ENCODE peak calls at places on chromosome 7, in eight cellular contexts. One of them, this sample, is unnamed.
A peak's percentile ranks its signal among the peaks of the same experiment; 100 is the strongest.

GRCh38 chr7:92653136-92653535 is 62.9 kb upstream of the FAM133B start:
- DNase-seq in spleen: no peak
- DNase-seq in central memory CD4-positive, alpha-beta T cell: no peak
- DNase-seq in GM04504: no peak
- DNase-seq in AML-193: no peak
- DNase-seq in choroid plexus epithelial cell: peak; percentile 16
- DNase-seq in fibroblast of lung: no peak
- DNase-seq in Daoy: no peak
- DNase-seq in this sample: no peak

GRCh38 chr7:100013328-100013676 is 2.1 kb upstream of the ZKSCAN1 start:
- DNase-seq in spleen: no peak
- DNase-seq in central memory CD4-positive, alpha-beta T cell: no peak
- DNase-seq in GM04504: no peak
- DNase-seq in AML-193: no peak
- DNase-seq in choroid plexus epithelial cell: no peak
- DNase-seq in fibroblast of lung: no peak
- DNase-seq in Daoy: peak; percentile 53
- DNase-seq in this sample: no peak

GRCh38 chr7:131225619-131226101 is 102.0 kb upstream of the MKLN1 start:
- DNase-seq in spleen: no peak
- DNase-seq in central memory CD4-positive, alpha-beta T cell: no peak
- DNase-seq in GM04504: no peak
- DNase-seq in AML-193: no peak
- DNase-seq in choroid plexus epithelial cell: peak; percentile 47
- DNase-seq in fibroblast of lung: peak; percentile 52
- DNase-seq in Daoy: peak; percentile 66
- DNase-seq in this sample: peak; percentile 68

GRCh38 chr7:80640841-80641240 is 2.4 kb downstream of the CD36 start:
- DNase-seq in spleen: no peak
- DNase-seq in central memory CD4-positive, alpha-beta T cell: no peak
- DNase-seq in GM04504: no peak
- DNase-seq in AML-193: no peak
- DNase-seq in choroid plexus epithelial cell: peak; percentile 79
- DNase-seq in fibroblast of lung: peak; percentile 66
- DNase-seq in Daoy: peak; percentile 76
- DNase-seq in this sample: peak; percentile 75

GRCh38 chr7:37757563-37757962 is 74.0 kb downstream of the GPR141 start:
- DNase-seq in spleen: no peak
- DNase-seq in central memory CD4-positive, alpha-beta T cell: no peak
- DNase-seq in GM04504: no peak
- DNase-seq in AML-193: no peak
- DNase-seq in choroid plexus epithelial cell: no peak
- DNase-seq in fibroblast of lung: no peak
- DNase-seq in Daoy: no peak
- DNase-seq in this sample: no peak

GRCh38 chr7:131909151-131909768 is 352.8 kb upstream of the PODXL start:
- DNase-seq in spleen: no peak
- DNase-seq in central memory CD4-positive, alpha-beta T cell: no peak
- DNase-seq in GM04504: no peak
- DNase-seq in AML-193: no peak
- DNase-seq in choroid plexus epithelial cell: no peak
- DNase-seq in fibroblast of lung: no peak
- DNase-seq in Daoy: no peak
- DNase-seq in this sample: no peak

GRCh38 chr7:50660040-50660829 is 95.0 kb upstream of the DDC start:
- DNase-seq in spleen: peak; percentile 93
- DNase-seq in central memory CD4-positive, alpha-beta T cell: peak; percentile 53
- DNase-seq in GM04504: no peak
- DNase-seq in AML-193: peak; percentile 64
- DNase-seq in choroid plexus epithelial cell: no peak
- DNase-seq in fibroblast of lung: no peak
- DNase-seq in Daoy: no peak
- DNase-seq in this sample: no peak

GRCh38 chr7:99601656-99602310 is 3.7 kb downstream of the TMEM225B start:
- DNase-seq in spleen: no peak
- DNase-seq in central memory CD4-positive, alpha-beta T cell: no peak
- DNase-seq in GM04504: no peak
- DNase-seq in AML-193: no peak
- DNase-seq in choroid plexus epithelial cell: no peak
- DNase-seq in fibroblast of lung: no peak
- DNase-seq in Daoy: no peak
- DNase-seq in this sample: no peak

GRCh38 chr7:2399848-2400587 is 3.4 kb upstream of the CHST12 start:
- DNase-seq in spleen: no peak
- DNase-seq in central memory CD4-positive, alpha-beta T cell: no peak
- DNase-seq in GM04504: peak; percentile 91
- DNase-seq in AML-193: peak; percentile 95
- DNase-seq in choroid plexus epithelial cell: peak; percentile 99
- DNase-seq in fibroblast of lung: peak; percentile 94
- DNase-seq in Daoy: peak; percentile 94
- DNase-seq in this sample: peak; percentile 91

GRCh38 chr7:2927592-2927991 is 83.5 kb upstream of the GNA12 start:
- DNase-seq in spleen: peak; percentile 68
- DNase-seq in central memory CD4-positive, alpha-beta T cell: no peak
- DNase-seq in GM04504: no peak
- DNase-seq in AML-193: no peak
- DNase-seq in choroid plexus epithelial cell: no peak
- DNase-seq in fibroblast of lung: no peak
- DNase-seq in Daoy: no peak
- DNase-seq in this sample: no peak

GRCh38 chr7:129989466-129989865 is 36.7 kb upstream of the UBE2H start:
- DNase-seq in spleen: no peak
- DNase-seq in central memory CD4-positive, alpha-beta T cell: peak; percentile 6
- DNase-seq in GM04504: no peak
- DNase-seq in AML-193: no peak
- DNase-seq in choroid plexus epithelial cell: no peak
- DNase-seq in fibroblast of lung: no peak
- DNase-seq in Daoy: peak; percentile 58
- DNase-seq in this sample: no peak

GRCh38 chr7:71925663-71926062 is 486.5 kb downstream of the CALN1 start:
- DNase-seq in spleen: no peak
- DNase-seq in central memory CD4-positive, alpha-beta T cell: no peak
- DNase-seq in GM04504: no peak
- DNase-seq in AML-193: no peak
- DNase-seq in choroid plexus epithelial cell: no peak
- DNase-seq in fibroblast of lung: no peak
- DNase-seq in Daoy: peak; percentile 30
- DNase-seq in this sample: no peak

GRCh38 chr7:32023353-32023752 is 46.9 kb downstream of the PDE1C start:
- DNase-seq in spleen: no peak
- DNase-seq in central memory CD4-positive, alpha-beta T cell: no peak
- DNase-seq in GM04504: peak; percentile 15
- DNase-seq in AML-193: no peak
- DNase-seq in choroid plexus epithelial cell: no peak
- DNase-seq in fibroblast of lung: no peak
- DNase-seq in Daoy: no peak
- DNase-seq in this sample: no peak

GRCh38 chr7:111892568-111892967 is 313.6 kb downstream of the DOCK4 start:
- DNase-seq in spleen: no peak
- DNase-seq in central memory CD4-positive, alpha-beta T cell: no peak
- DNase-seq in GM04504: no peak
- DNase-seq in AML-193: no peak
- DNase-seq in choroid plexus epithelial cell: no peak
- DNase-seq in fibroblast of lung: peak; percentile 43
- DNase-seq in Daoy: no peak
- DNase-seq in this sample: no peak

GRCh38 chr7:51346136-51346535 is 29.5 kb upstream of the COBL start:
- DNase-seq in spleen: no peak
- DNase-seq in central memory CD4-positive, alpha-beta T cell: no peak
- DNase-seq in GM04504: no peak
- DNase-seq in AML-193: no peak
- DNase-seq in choroid plexus epithelial cell: no peak
- DNase-seq in fibroblast of lung: no peak
- DNase-seq in Daoy: no peak
- DNase-seq in this sample: no peak

GRCh38 chr7:82156168-82156567 is 287.4 kb downstream of the CACNA2D1 start:
- DNase-seq in spleen: no peak
- DNase-seq in central memory CD4-positive, alpha-beta T cell: no peak
- DNase-seq in GM04504: no peak
- DNase-seq in AML-193: no peak
- DNase-seq in choroid plexus epithelial cell: peak; percentile 12
- DNase-seq in fibroblast of lung: no peak
- DNase-seq in Daoy: no peak
- DNase-seq in this sample: no peak